ENCODE peak calls at places on chromosomes 2 and 18, in eight cellular contexts. R, W, I, F, V, P, G and U are unnamed samples. For H3K4me1, the result is how much of the 10 kb centered on the place peaks cover.

GRCh38 chr2:207913772-207914358 is 111.5 kb downstream of the PLEKHM3 start:
- DNase-seq in F (no peak), G (no peak), V (no peak), R (no peak), I (no peak), P (no peak), W (no peak), U (no peak)

GRCh38 chr2:241868661-241869081 is 858 bp upstream of the RTP5 start:
- DNase-seq in I (peak), W (no peak), F (no peak), V (no peak), G (no peak), P (no peak), R (no peak), U (no peak)

GRCh38 chr18:80249217-80250093 is 2.1 kb upstream of the PARD6G start:
- DNase-seq in F (peak), V (peak), I (no peak), R (no peak), G (peak), P (no peak), W (no peak), U (no peak)

GRCh38 chr2:609520-610280 is 67.5 kb downstream of the TMEM18 start:
- DNase-seq in W (no peak), V (no peak), I (no peak), R (no peak), G (no peak), F (no peak), P (no peak), U (no peak)

GRCh38 chr18:77020561-77020960 is 112.0 kb downstream of the MBP start:
- DNase-seq in W (no peak), F (no peak), R (no peak), G (no peak), I (no peak), P (no peak), V (no peak), U (no peak)

GRCh38 chr18:67199993-67200617 is 316.4 kb downstream of the DSEL start:
- DNase-seq in G (peak), W (no peak), F (peak), P (no peak), I (no peak), V (peak), R (peak), U (no peak)

GRCh38 chr2:162063281-162063680 is 10.7 kb downstream of the DPP4 start:
- DNase-seq in I (no peak), V (no peak), R (no peak), G (peak), W (no peak), P (no peak), F (no peak), U (no peak)

GRCh38 chr2:229930656-229931055 is 8.4 kb downstream of the FBXO36 start:
- DNase-seq in F (no peak), R (no peak), W (no peak), P (no peak), G (no peak), V (no peak), I (no peak), U (no peak)

GRCh38 chr2:59176737-59177136 is 935.6 kb upstream of the FANCL start:
- DNase-seq in F (no peak), P (no peak), I (no peak), R (no peak), W (no peak), G (no peak), V (no peak), U (no peak)

GRCh38 chr2:43387092-43388062 is 161.0 kb upstream of the ZFP36L2 start:
- DNase-seq in I (no peak), V (peak), R (no peak), W (no peak), G (peak), P (no peak), F (peak), U (no peak)

GRCh38 chr2:10220045-10220444 is 82.7 kb upstream of the HPCAL1 start:
- DNase-seq in P (no peak), W (no peak), I (no peak), V (no peak), R (no peak), F (no peak), G (no peak), U (no peak)

GRCh38 chr2:158726906-158727592 is 68.1 kb upstream of the DAPL1 start:
- DNase-seq in P (no peak), G (no peak), F (no peak), I (no peak), V (no peak), W (no peak), R (no peak), U (no peak)

GRCh38 chr2:118982039-118982438 is 40.0 kb downstream of the MARCO start:
- DNase-seq in R (no peak), P (no peak), G (no peak), V (no peak), F (no peak), W (peak), I (no peak), U (no peak)

GRCh38 chr18:55111271-55111670 is 152.0 kb upstream of the CCDC68 start:
- DNase-seq in F (no peak), P (no peak), I (no peak), G (no peak), W (no peak), R (no peak), V (no peak), U (no peak)

GRCh38 chr2:159091381-159091780 is 122.9 kb downstream of the TANC1 start:
- DNase-seq in P (no peak), V (peak), R (no peak), F (peak), G (peak), W (no peak), I (no peak), U (no peak)

GRCh38 chr2:237682151-237682550 is 54.8 kb downstream of the LRRFIP1 start:
- DNase-seq in W (no peak), I (no peak), F (no peak), R (no peak), G (no peak), P (no peak), V (no peak), U (no peak)

GRCh38 chr2:237674731-237675276 is 47.4 kb downstream of the LRRFIP1 start:
- DNase-seq in V (peak), G (peak), R (no peak), F (peak), I (peak), P (peak), W (peak), U (peak)

GRCh38 chr2:237680702-237681478 is 53.5 kb downstream of the LRRFIP1 start:
- DNase-seq in F (no peak), V (no peak), P (no peak), G (no peak), I (no peak), W (no peak), R (no peak), U (no peak)

GRCh38 chr2:237675326-237675725 is 47.9 kb downstream of the LRRFIP1 start:
- DNase-seq in V (no peak), F (no peak), W (no peak), I (no peak), G (no peak), P (no peak), R (no peak), U (no peak)

GRCh38 chr2:237677951-237678481 is 50.6 kb downstream of the LRRFIP1 start:
- DNase-seq in R (no peak), W (no peak), V (peak), F (peak), P (no peak), G (no peak), I (no peak), U (no peak)
- H3K4me1 ChIP-seq in R (under half), W (half or more), V (under half), F (under half), P (under half), G (under half), I (half or more), U (under half)

DNA sequence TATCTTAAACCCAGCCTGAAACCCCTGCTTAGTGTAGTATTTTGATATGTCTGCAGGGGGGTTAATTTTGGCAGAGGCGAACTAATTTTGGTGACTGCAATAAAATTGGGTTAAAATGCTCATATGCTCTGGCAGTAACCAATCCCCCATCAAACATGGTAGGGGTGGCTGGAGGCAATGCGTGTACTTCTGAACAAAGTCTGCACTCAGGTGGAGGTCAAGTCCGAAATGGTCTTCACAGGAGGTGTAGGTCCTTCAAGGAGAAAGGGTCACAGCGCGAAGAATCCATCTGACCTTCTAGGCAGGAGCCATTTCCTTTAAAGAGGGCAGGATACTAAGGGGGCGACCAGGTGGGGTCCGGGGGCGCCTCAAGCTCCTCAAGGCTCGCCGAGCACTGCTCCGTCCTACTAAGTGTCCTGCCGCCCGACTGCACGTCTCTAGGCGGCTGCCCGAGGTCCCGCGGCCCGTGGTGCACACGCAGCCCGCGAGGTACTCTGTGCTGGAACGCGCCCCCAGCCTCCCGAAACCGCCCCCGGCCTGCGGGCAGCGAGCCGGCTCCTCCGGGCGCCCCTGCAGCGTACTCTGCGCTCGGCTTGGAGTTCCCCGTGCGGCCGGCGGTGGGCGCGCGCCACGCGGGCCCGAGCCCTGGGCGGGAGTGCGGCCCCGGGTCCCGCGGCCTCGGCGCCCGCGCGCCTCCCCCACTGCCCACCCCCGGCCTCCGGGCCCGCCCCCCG is 1.7 kb upstream of the LDLRAD4 start:
- DNase-seq in V (no peak), W (no peak), I (peak), P (peak), R (no peak), G (no peak), F (no peak), U (peak)
- TF ChIP-seq CTCF in V (no peak), W (peak), I (peak), P (peak), R (peak), G (no peak), F (no peak), U (peak)

DNA sequence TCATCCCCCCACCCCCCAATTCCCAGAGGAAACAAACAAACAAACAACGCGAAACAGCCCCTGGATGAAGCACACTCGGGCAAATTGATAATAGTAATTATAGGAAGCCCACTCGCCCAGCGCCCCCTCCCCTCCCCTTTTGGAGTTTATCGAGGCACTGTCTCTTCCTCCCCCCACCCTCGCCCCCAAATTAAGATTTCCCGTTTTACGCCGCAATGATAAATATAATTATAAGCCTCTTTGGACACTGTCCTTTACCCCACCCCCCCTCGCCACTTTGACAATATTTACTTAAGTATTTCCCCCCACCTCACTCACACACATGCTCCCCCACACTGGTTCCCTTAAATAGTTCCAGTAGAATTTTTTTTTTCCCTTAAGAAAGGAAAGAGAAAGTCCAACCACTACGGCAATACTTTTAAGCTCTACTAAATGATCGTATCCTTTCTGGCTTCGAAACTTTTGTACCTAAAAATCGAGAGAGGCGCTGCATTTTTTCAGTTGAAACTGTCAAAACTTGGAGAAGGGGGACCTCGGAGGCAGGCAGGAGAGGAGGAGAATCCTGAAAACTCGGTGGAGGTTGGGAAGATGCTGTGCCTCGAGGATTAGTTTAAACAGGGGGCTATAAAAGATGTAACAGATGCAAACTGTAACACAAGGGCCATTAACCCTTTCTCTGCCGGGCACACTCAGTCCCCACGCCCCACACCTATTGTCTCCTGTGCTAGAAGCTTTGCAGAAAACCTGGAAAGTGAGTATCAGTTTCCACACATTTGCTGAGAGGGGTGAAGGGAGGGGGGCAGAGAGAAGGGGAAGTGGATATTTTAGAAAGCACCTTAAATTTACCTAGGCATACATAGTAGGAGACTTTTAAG is 1.9 kb downstream of the ZEB2 start:
- DNase-seq in P (no peak), I (no peak), V (no peak), F (no peak), R (no peak), W (no peak), G (no peak), U (no peak)
- H3K4me1 ChIP-seq in P (under half), I (under half), V (under half), F (under half), R (under half), W (under half), G (under half), U (under half)

GRCh38 chr18:45441110-45441842 is 174.0 kb upstream of the SLC14A2 start:
- DNase-seq in V (no peak), F (peak), P (peak), G (peak), W (no peak), R (no peak), I (no peak), U (no peak)
- TF ChIP-seq CTCF in V (peak), F (peak), P (peak), G (peak), W (peak), R (peak), I (no peak), U (no peak)

GRCh38 chr2:178767099-178768060 is 39.8 kb downstream of the TTN start:
- DNase-seq in G (no peak), P (no peak), F (no peak), R (no peak), W (no peak), I (peak), V (no peak), U (no peak)

GRCh38 chr2:178761759-178762371 is 45.4 kb downstream of the TTN start:
- DNase-seq in P (peak), R (peak), W (no peak), V (peak), I (no peak), G (peak), F (peak), U (no peak)

GRCh38 chr2:178764097-178764496 is 43.1 kb downstream of the TTN start:
- DNase-seq in F (no peak), R (no peak), G (peak), P (no peak), V (no peak), I (no peak), W (no peak), U (no peak)
- H3K4me1 ChIP-seq in F (under half), R (under half), G (under half), P (under half), V (under half), I (under half), W (under half), U (under half)

DNA sequence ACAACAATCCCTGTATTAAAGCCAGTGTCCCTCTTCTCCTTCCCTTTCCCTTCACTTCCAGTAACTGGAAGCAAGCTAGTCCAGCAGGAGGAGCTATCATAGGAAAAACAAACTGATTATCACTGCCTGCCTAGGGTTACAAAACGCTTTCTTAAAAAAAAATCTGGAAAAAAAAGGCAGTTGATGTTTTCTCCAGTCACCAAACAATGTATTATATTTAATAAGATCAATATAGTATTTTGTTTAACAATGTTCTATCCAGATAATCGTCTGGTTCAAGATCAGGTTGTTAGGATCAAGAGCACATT is 78.8 kb upstream of the ITGB6 start:
- DNase-seq in W (no peak), G (no peak), F (peak), R (no peak), P (no peak), V (no peak), I (no peak), U (no peak)
- TF ChIP-seq CTCF in W (peak), G (peak), F (peak), R (peak), P (peak), V (peak), I (no peak), U (peak)

GRCh38 chr2:136255127-136255526 is 137.2 kb upstream of the CXCR4 start:
- DNase-seq in P (no peak), W (no peak), F (no peak), I (no peak), G (no peak), V (no peak), R (no peak), U (no peak)

GRCh38 chr2:136257893-136258292 is 139.9 kb upstream of the CXCR4 start:
- DNase-seq in V (no peak), F (no peak), G (no peak), I (no peak), W (no peak), R (no peak), P (no peak), U (no peak)

GRCh38 chr2:136253288-136254004 is 135.5 kb upstream of the CXCR4 start:
- DNase-seq in P (no peak), F (no peak), R (no peak), V (no peak), G (no peak), I (peak), W (peak), U (no peak)

GRCh38 chr2:136254681-136255080 is 136.7 kb upstream of the CXCR4 start:
- DNase-seq in F (no peak), P (no peak), V (no peak), G (no peak), I (no peak), W (no peak), R (no peak), U (no peak)

GRCh38 chr2:136255648-136256461 is 137.9 kb upstream of the CXCR4 start:
- DNase-seq in W (no peak), P (no peak), R (no peak), F (no peak), G (no peak), I (no peak), V (no peak), U (no peak)
- H3K4me1 ChIP-seq in W (under half), P (under half), R (under half), F (under half), G (under half), I (under half), V (under half), U (under half)